ENCODE peak calls at places on chromosomes 4 and X, in six cellular contexts. E, D, Q, U, G and R are unnamed samples.

GRCh38 chrX:154351183-154352011 is 23.0 kb downstream of the FLNA start:
- DNase-seq in D (no peak), G (peak), Q (no peak), U (no peak), E (no peak), R (no peak)

GRCh38 chr4:153488719-153489384 is 22.7 kb downstream of the TMEM131L start:
- DNase-seq in G (peak), E (no peak), U (no peak), Q (peak), D (peak), R (no peak)

GRCh38 chrX:10157545-10157944 is 770 bp downstream of the CLCN4 start:
- DNase-seq in Q (no peak), U (peak), E (no peak), D (no peak), G (no peak), R (no peak)

GRCh38 chr4:109433281-109434006 is at the start of gene SEC24B:
- DNase-seq in Q (peak), D (peak), U (peak), G (peak), E (peak), R (peak)

GRCh38 chr4:86838141-86838540 is 11.0 kb downstream of the SLC10A6 start:
- DNase-seq in E (no peak), D (no peak), G (no peak), U (no peak), Q (no peak), R (no peak)

GRCh38 chrX:15269618-15270521 is at the start of gene ASB9:
- DNase-seq in U (peak), D (no peak), E (no peak), Q (peak), G (peak), R (no peak)

GRCh38 chr4:38855466-38855865 is 1.2 kb downstream of the TLR6 start:
- DNase-seq in E (no peak), G (no peak), U (no peak), D (peak), Q (no peak), R (no peak)

GRCh38 chrX:131792789-131793462 is 230.2 kb upstream of the STK26 start:
- DNase-seq in E (peak), G (peak), U (peak), D (peak), Q (no peak), R (peak)

GRCh38 chrX:38142598-38142997 is 78.1 kb downstream of the SRPX start:
- DNase-seq in U (peak), D (no peak), E (peak), Q (no peak), G (no peak), R (no peak)

GRCh38 chr4:113961322-113961698 is 18.1 kb downstream of the ARSJ start:
- DNase-seq in G (no peak), E (no peak), D (no peak), Q (no peak), U (peak), R (no peak)

GRCh38 chrX:68498044-68498507 is 775 bp upstream of the YIPF6 start:
- DNase-seq in E (no peak), D (no peak), U (peak), Q (no peak), G (no peak), R (no peak)

GRCh38 chrX:67607436-67607835 is 63.6 kb downstream of the AR start:
- DNase-seq in E (no peak), U (peak), D (no peak), Q (no peak), G (no peak), R (no peak)

GRCh38 chr4:33054161-33054560 is 2334.0 kb downstream of the PCDH7 start:
- DNase-seq in E (no peak), U (peak), D (no peak), Q (no peak), G (no peak), R (no peak)

GRCh38 chr4:2649604-2650114 is 106.5 kb downstream of the TNIP2 start:
- DNase-seq in U (no peak), G (no peak), D (no peak), Q (no peak), E (no peak), R (no peak)

GRCh38 chrX:97524340-97524739 is 640.6 kb downstream of the RPA4 start:
- DNase-seq in D (no peak), Q (no peak), E (no peak), U (no peak), G (no peak), R (no peak)

GRCh38 chr4:102543529-102543928 is 42.4 kb downstream of the NFKB1 start:
- DNase-seq in U (no peak), G (no peak), E (no peak), D (no peak), Q (no peak), R (no peak)

GRCh38 chr4:6273661-6273990 is 4.0 kb downstream of the WFS1 start:
- DNase-seq in G (no peak), D (no peak), E (no peak), U (no peak), Q (no peak), R (no peak)

GRCh38 chrX:9184231-9184630 is 150.3 kb upstream of the FAM9B start:
- DNase-seq in U (peak), G (no peak), E (no peak), D (no peak), Q (no peak), R (no peak)

GRCh38 chrX:40179333-40179732 is 81.6 kb upstream of the BCOR start:
- DNase-seq in U (no peak), D (no peak), Q (no peak), G (no peak), E (no peak), R (no peak)

GRCh38 chrX:105837227-105837626 is 14.9 kb downstream of the NRK start:
- DNase-seq in G (no peak), Q (no peak), U (peak), E (peak), D (no peak), R (peak)

GRCh38 chr4:113383111-113383785 is 333.8 kb downstream of the ANK2 start:
- DNase-seq in U (peak), G (no peak), Q (no peak), E (peak), D (no peak), R (no peak)

GRCh38 chr4:176883681-176884418 is 91.1 kb upstream of the VEGFC start:
- DNase-seq in Q (no peak), D (no peak), E (peak), G (no peak), U (peak), R (no peak)

GRCh38 chr4:86968477-86969015 is 33.7 kb downstream of the AFF1 start:
- DNase-seq in U (no peak), G (no peak), E (no peak), Q (peak), D (no peak), R (no peak)

GRCh38 chrX:72128881-72129280 is 2.8 kb downstream of the RTL5 start:
- DNase-seq in E (no peak), G (no peak), D (no peak), U (no peak), Q (no peak), R (peak)

GRCh38 chrX:135528756-135529155 is 8.3 kb downstream of the INTS6L start:
- DNase-seq in G (no peak), U (no peak), Q (no peak), E (no peak), D (no peak), R (no peak)

GRCh38 chr4:58274553-58274952 is 1164.4 kb upstream of the IGFBP7 start:
- DNase-seq in G (no peak), E (no peak), U (no peak), D (no peak), Q (no peak), R (no peak)

GRCh38 chr4:173211838-173212237 is 43.2 kb downstream of the GALNT7 start:
- DNase-seq in D (no peak), G (no peak), U (peak), E (peak), Q (no peak), R (no peak)